ENCODE peak calls at places on chromosomes 7 and 10, in nine cellular contexts. One of them, this sample, is unnamed.

GRCh38 chr7:151867912-151868804 is 8.8 kb downstream of the PRKAG2 start:
- DNase-seq in esophagus muscularis mucosa: no peak
- DNase-seq in endodermal cell: no peak
- DNase-seq in Caco-2: no peak
- DNase-seq in IMR-90: no peak
- DNase-seq in astrocyte of the spinal cord: no peak
- DNase-seq in lower leg skin: no peak
- DNase-seq in spleen: peak
- DNase-seq in right atrium auricular region: no peak
- DNase-seq in this sample: no peak

GRCh38 chr10:88963318-88963717 is 10.7 kb upstream of the ACTA2 start:
- DNase-seq in esophagus muscularis mucosa: no peak
- DNase-seq in endodermal cell: no peak
- DNase-seq in Caco-2: no peak
- DNase-seq in IMR-90: no peak
- DNase-seq in astrocyte of the spinal cord: no peak
- DNase-seq in lower leg skin: no peak
- DNase-seq in spleen: no peak
- DNase-seq in right atrium auricular region: no peak
- DNase-seq in this sample: no peak

GRCh38 chr7:148723846-148724245 is 25.1 kb downstream of the CUL1 start:
- DNase-seq in esophagus muscularis mucosa: no peak
- DNase-seq in endodermal cell: no peak
- DNase-seq in Caco-2: no peak
- DNase-seq in IMR-90: no peak
- DNase-seq in astrocyte of the spinal cord: no peak
- DNase-seq in lower leg skin: no peak
- DNase-seq in spleen: no peak
- DNase-seq in right atrium auricular region: no peak
- DNase-seq in this sample: no peak

GRCh38 chr10:5447611-5448071 is 35.3 kb downstream of the NET1 start:
- DNase-seq in esophagus muscularis mucosa: no peak
- DNase-seq in endodermal cell: no peak
- DNase-seq in Caco-2: no peak
- DNase-seq in IMR-90: peak
- DNase-seq in astrocyte of the spinal cord: no peak
- DNase-seq in lower leg skin: no peak
- DNase-seq in spleen: no peak
- DNase-seq in right atrium auricular region: no peak
- DNase-seq in this sample: peak

GRCh38 chr10:501596-501995 is 187.9 kb downstream of the DIP2C start:
- DNase-seq in esophagus muscularis mucosa: no peak
- DNase-seq in endodermal cell: no peak
- DNase-seq in Caco-2: no peak
- DNase-seq in IMR-90: no peak
- DNase-seq in astrocyte of the spinal cord: no peak
- DNase-seq in lower leg skin: no peak
- DNase-seq in spleen: peak
- DNase-seq in right atrium auricular region: no peak
- DNase-seq in this sample: peak

GRCh38 chr7:44184221-44184873 is 4.9 kb downstream of the GCK start:
- DNase-seq in esophagus muscularis mucosa: no peak
- DNase-seq in endodermal cell: peak
- DNase-seq in Caco-2: no peak
- DNase-seq in IMR-90: peak
- DNase-seq in astrocyte of the spinal cord: peak
- DNase-seq in lower leg skin: peak
- DNase-seq in spleen: no peak
- DNase-seq in right atrium auricular region: peak
- DNase-seq in this sample: peak

GRCh38 chr10:102647433-102648268 is 3.4 kb downstream of the TRIM8 start:
- DNase-seq in esophagus muscularis mucosa: no peak
- DNase-seq in endodermal cell: no peak
- DNase-seq in Caco-2: no peak
- DNase-seq in IMR-90: no peak
- DNase-seq in astrocyte of the spinal cord: no peak
- DNase-seq in lower leg skin: no peak
- DNase-seq in spleen: no peak
- DNase-seq in right atrium auricular region: no peak
- DNase-seq in this sample: no peak

GRCh38 chr7:33334349-33334748 is 205.0 kb downstream of the BBS9 start:
- DNase-seq in esophagus muscularis mucosa: no peak
- DNase-seq in endodermal cell: peak
- DNase-seq in Caco-2: peak
- DNase-seq in IMR-90: peak
- DNase-seq in astrocyte of the spinal cord: peak
- DNase-seq in lower leg skin: no peak
- DNase-seq in spleen: no peak
- DNase-seq in right atrium auricular region: no peak
- DNase-seq in this sample: peak

GRCh38 chr7:83984076-83984475 is 210.5 kb downstream of the SEMA3A start:
- DNase-seq in esophagus muscularis mucosa: no peak
- DNase-seq in endodermal cell: no peak
- DNase-seq in Caco-2: no peak
- DNase-seq in IMR-90: peak
- DNase-seq in astrocyte of the spinal cord: no peak
- DNase-seq in lower leg skin: no peak
- DNase-seq in spleen: no peak
- DNase-seq in right atrium auricular region: no peak
- DNase-seq in this sample: peak

GRCh38 chr7:43204081-43204480 is 91.6 kb downstream of the HECW1 start:
- DNase-seq in esophagus muscularis mucosa: no peak
- DNase-seq in endodermal cell: no peak
- DNase-seq in Caco-2: no peak
- DNase-seq in IMR-90: peak
- DNase-seq in astrocyte of the spinal cord: peak
- DNase-seq in lower leg skin: no peak
- DNase-seq in spleen: no peak
- DNase-seq in right atrium auricular region: no peak
- DNase-seq in this sample: peak

GRCh38 chr10:71344154-71344915 is 25.3 kb downstream of the SLC29A3 start:
- DNase-seq in esophagus muscularis mucosa: no peak
- DNase-seq in endodermal cell: peak
- DNase-seq in Caco-2: no peak
- DNase-seq in IMR-90: no peak
- DNase-seq in astrocyte of the spinal cord: no peak
- DNase-seq in lower leg skin: no peak
- DNase-seq in spleen: no peak
- DNase-seq in right atrium auricular region: no peak
- DNase-seq in this sample: no peak
- TF ChIP-seq CTCF in esophagus muscularis mucosa: no peak
- TF ChIP-seq CTCF in endodermal cell: no peak
- TF ChIP-seq CTCF in Caco-2: no peak
- TF ChIP-seq CTCF in IMR-90: no peak
- TF ChIP-seq CTCF in astrocyte of the spinal cord: no peak
- TF ChIP-seq CTCF in lower leg skin: no peak
- TF ChIP-seq CTCF in spleen: no peak
- TF ChIP-seq CTCF in right atrium auricular region: no peak
- TF ChIP-seq CTCF in this sample: no peak

GRCh38 chr7:35823440-35823839 is 22.6 kb downstream of the SEPTIN7 start:
- DNase-seq in esophagus muscularis mucosa: no peak
- DNase-seq in endodermal cell: no peak
- DNase-seq in Caco-2: no peak
- DNase-seq in IMR-90: no peak
- DNase-seq in astrocyte of the spinal cord: no peak
- DNase-seq in lower leg skin: no peak
- DNase-seq in spleen: no peak
- DNase-seq in right atrium auricular region: no peak
- DNase-seq in this sample: no peak
- H3K4me3 ChIP-seq in esophagus muscularis mucosa: no peak
- H3K4me3 ChIP-seq in endodermal cell: no peak
- H3K4me3 ChIP-seq in Caco-2: no peak
- H3K4me3 ChIP-seq in IMR-90: no peak
- H3K4me3 ChIP-seq in astrocyte of the spinal cord: no peak
- H3K4me3 ChIP-seq in lower leg skin: no peak
- H3K4me3 ChIP-seq in spleen: no peak
- H3K4me3 ChIP-seq in right atrium auricular region: no peak
- H3K4me3 ChIP-seq in this sample: no peak

DNA sequence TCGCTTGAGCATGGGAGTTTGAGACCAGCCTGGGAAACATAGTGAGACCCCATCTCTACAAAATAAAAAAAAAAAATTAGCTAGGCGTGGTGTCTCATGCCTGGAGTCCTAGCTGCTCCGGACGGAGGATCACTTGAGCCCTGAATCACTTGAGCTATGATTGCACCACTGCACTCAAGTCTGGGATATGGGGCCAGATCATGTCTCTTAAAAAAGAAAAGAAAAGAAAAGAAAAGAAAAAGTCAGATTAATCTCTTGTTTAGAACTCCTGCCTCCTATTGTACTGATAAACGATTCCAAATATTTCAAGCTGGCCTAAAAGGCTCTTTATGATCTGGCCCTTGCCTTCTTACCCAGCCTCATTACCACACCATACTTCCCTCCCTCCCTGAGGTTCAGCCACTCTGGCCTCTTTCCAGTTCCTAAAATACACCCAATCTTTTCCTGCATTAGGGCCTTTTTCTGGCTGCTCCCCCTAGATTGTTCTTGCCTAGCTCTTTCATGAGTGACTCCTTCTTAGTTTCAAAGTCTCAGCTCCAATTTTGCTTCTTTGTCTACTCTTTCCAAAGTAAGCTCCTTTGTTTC is 41.7 kb downstream of the VCL start:
- DNase-seq in esophagus muscularis mucosa: no peak
- DNase-seq in endodermal cell: no peak
- DNase-seq in Caco-2: no peak
- DNase-seq in IMR-90: peak
- DNase-seq in astrocyte of the spinal cord: no peak
- DNase-seq in lower leg skin: no peak
- DNase-seq in spleen: no peak
- DNase-seq in right atrium auricular region: no peak
- DNase-seq in this sample: peak
- TF ChIP-seq CTCF in esophagus muscularis mucosa: no peak
- TF ChIP-seq CTCF in endodermal cell: no peak
- TF ChIP-seq CTCF in Caco-2: no peak
- TF ChIP-seq CTCF in IMR-90: no peak
- TF ChIP-seq CTCF in astrocyte of the spinal cord: no peak
- TF ChIP-seq CTCF in lower leg skin: no peak
- TF ChIP-seq CTCF in spleen: no peak
- TF ChIP-seq CTCF in right atrium auricular region: no peak
- TF ChIP-seq CTCF in this sample: no peak

GRCh38 chr10:132514841-132515521 is 22.6 kb upstream of the INPP5A start:
- DNase-seq in esophagus muscularis mucosa: no peak
- DNase-seq in endodermal cell: peak
- DNase-seq in Caco-2: no peak
- DNase-seq in IMR-90: no peak
- DNase-seq in astrocyte of the spinal cord: no peak
- DNase-seq in lower leg skin: peak
- DNase-seq in spleen: peak
- DNase-seq in right atrium auricular region: no peak
- DNase-seq in this sample: no peak
- H3K4me3 ChIP-seq in esophagus muscularis mucosa: no peak
- H3K4me3 ChIP-seq in endodermal cell: no peak
- H3K4me3 ChIP-seq in Caco-2: no peak
- H3K4me3 ChIP-seq in IMR-90: no peak
- H3K4me3 ChIP-seq in astrocyte of the spinal cord: no peak
- H3K4me3 ChIP-seq in lower leg skin: no peak
- H3K4me3 ChIP-seq in spleen: no peak
- H3K4me3 ChIP-seq in right atrium auricular region: no peak
- H3K4me3 ChIP-seq in this sample: no peak

GRCh38 chr7:122298131-122298530 is 6.4 kb downstream of the FEZF1 start:
- DNase-seq in esophagus muscularis mucosa: no peak
- DNase-seq in endodermal cell: no peak
- DNase-seq in Caco-2: no peak
- DNase-seq in IMR-90: no peak
- DNase-seq in astrocyte of the spinal cord: no peak
- DNase-seq in lower leg skin: no peak
- DNase-seq in spleen: no peak
- DNase-seq in right atrium auricular region: no peak
- DNase-seq in this sample: no peak
- TF ChIP-seq CTCF in esophagus muscularis mucosa: no peak
- TF ChIP-seq CTCF in endodermal cell: no peak
- TF ChIP-seq CTCF in Caco-2: no peak
- TF ChIP-seq CTCF in IMR-90: no peak
- TF ChIP-seq CTCF in astrocyte of the spinal cord: no peak
- TF ChIP-seq CTCF in lower leg skin: no peak
- TF ChIP-seq CTCF in spleen: no peak
- TF ChIP-seq CTCF in right atrium auricular region: no peak
- TF ChIP-seq CTCF in this sample: no peak

DNA sequence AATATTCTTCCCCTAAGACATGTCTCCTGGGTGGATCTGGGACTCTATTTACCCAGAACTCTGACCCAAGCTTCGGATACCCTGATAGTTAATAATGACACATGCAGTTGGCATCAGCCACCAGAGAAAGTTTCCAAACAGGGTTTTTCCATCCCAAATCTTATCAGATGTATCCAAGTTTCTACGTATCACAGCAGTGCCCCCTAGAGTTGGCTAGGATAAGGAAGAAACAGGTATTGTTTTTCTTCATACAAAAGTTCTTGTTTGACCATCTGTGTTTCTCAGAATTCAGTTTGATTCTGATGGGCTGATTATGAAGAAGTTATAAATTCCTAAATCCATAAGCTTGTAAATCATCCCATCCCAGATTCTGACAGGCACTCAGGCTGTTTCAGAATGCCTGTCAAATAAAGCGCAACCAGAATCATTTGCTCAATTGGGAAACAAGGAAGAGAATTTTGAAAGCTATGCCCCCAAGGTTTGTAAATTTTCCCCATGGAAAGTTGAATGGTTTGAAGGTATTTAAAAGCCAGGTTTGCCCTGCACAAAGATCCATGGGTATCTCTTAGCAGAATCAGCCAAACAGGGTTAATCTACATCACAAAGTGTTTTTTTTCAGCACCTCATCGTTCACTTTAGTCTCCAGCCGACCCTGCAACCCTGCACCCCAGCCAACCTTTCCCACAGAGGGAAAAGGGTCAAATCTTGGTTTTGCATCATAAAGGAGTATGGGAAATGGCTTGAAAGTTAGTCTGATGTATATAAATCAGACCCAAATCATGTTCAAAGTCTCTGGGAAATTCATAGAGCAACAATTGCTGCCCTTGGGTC is 47.4 kb downstream of the NRAP start:
- DNase-seq in esophagus muscularis mucosa: no peak
- DNase-seq in endodermal cell: peak
- DNase-seq in Caco-2: peak
- DNase-seq in IMR-90: no peak
- DNase-seq in astrocyte of the spinal cord: no peak
- DNase-seq in lower leg skin: no peak
- DNase-seq in spleen: no peak
- DNase-seq in right atrium auricular region: no peak
- DNase-seq in this sample: no peak
- H3K4me3 ChIP-seq in esophagus muscularis mucosa: no peak
- H3K4me3 ChIP-seq in endodermal cell: no peak
- H3K4me3 ChIP-seq in Caco-2: no peak
- H3K4me3 ChIP-seq in IMR-90: no peak
- H3K4me3 ChIP-seq in astrocyte of the spinal cord: no peak
- H3K4me3 ChIP-seq in lower leg skin: no peak
- H3K4me3 ChIP-seq in spleen: no peak
- H3K4me3 ChIP-seq in right atrium auricular region: no peak
- H3K4me3 ChIP-seq in this sample: no peak

GRCh38 chr10:98013776-98014175 is 16.6 kb downstream of the CRTAC1 start:
- DNase-seq in esophagus muscularis mucosa: no peak
- DNase-seq in endodermal cell: no peak
- DNase-seq in Caco-2: no peak
- DNase-seq in IMR-90: no peak
- DNase-seq in astrocyte of the spinal cord: no peak
- DNase-seq in lower leg skin: peak
- DNase-seq in spleen: no peak
- DNase-seq in right atrium auricular region: no peak
- DNase-seq in this sample: no peak
- TF ChIP-seq CTCF in esophagus muscularis mucosa: no peak
- TF ChIP-seq CTCF in endodermal cell: no peak
- TF ChIP-seq CTCF in Caco-2: no peak
- TF ChIP-seq CTCF in IMR-90: no peak
- TF ChIP-seq CTCF in astrocyte of the spinal cord: no peak
- TF ChIP-seq CTCF in lower leg skin: no peak
- TF ChIP-seq CTCF in spleen: no peak
- TF ChIP-seq CTCF in right atrium auricular region: no peak
- TF ChIP-seq CTCF in this sample: no peak